ENCODE peak calls at places on chromosomes 7 and 10, in five cellular contexts. Q is prostate gland, G is transverse colon, A is upper lobe of left lung, Y is sigmoid colon. N is an unnamed sample.

GRCh38 chr10:129780158-129780557 is 183.9 kb downstream of the EBF3 start:
- DNase-seq in Q (no peak), G (no peak), A (no peak), Y (peak), N (no peak)

GRCh38 chr7:4665661-4666060 is 16.4 kb upstream of the FOXK1 start:
- DNase-seq in Q (no peak), G (no peak), A (no peak), Y (peak), N (no peak)

GRCh38 chr10:44281089-44281613 is 103.7 kb downstream of the CXCL12 start:
- DNase-seq in Q (no peak), G (no peak), A (no peak), Y (peak), N (no peak)

GRCh38 chr10:31075434-31075833 is 43.8 kb upstream of the ZNF438 start:
- DNase-seq in Q (no peak), G (no peak), A (no peak), Y (no peak), N (no peak)

GRCh38 chr10:38070501-38070900 is 23.6 kb upstream of the ZNF37A start:
- DNase-seq in Q (no peak), G (no peak), A (no peak), Y (no peak), N (no peak)

GRCh38 chr7:30896783-30897617 is 14.7 kb upstream of the AQP1 start:
- DNase-seq in Q (no peak), G (no peak), A (no peak), Y (no peak), N (no peak)

GRCh38 chr7:30918676-30919075 is 7.0 kb downstream of the AQP1 start:
- DNase-seq in Q (no peak), G (no peak), A (no peak), Y (peak), N (no peak)

GRCh38 chr10:30284860-30285594 is 64.1 kb downstream of the MTPAP start:
- DNase-seq in Q (no peak), G (no peak), A (no peak), Y (no peak), N (no peak)

GRCh38 chr7:105387621-105388372 is 924 bp downstream of the SRPK2 start:
- DNase-seq in Q (peak), G (peak), A (peak), Y (peak), N (no peak)

GRCh38 chr7:70210200-70210960 is 612.1 kb downstream of the AUTS2 start:
- DNase-seq in Q (no peak), G (no peak), A (no peak), Y (no peak), N (no peak)

GRCh38 chr7:568681-569035 is 49.0 kb upstream of the PDGFA start:
- DNase-seq in Q (no peak), G (no peak), A (peak), Y (no peak), N (no peak)

GRCh38 chr10:47092822-47093221 is 181.6 kb downstream of the PTPN20 start:
- DNase-seq in Q (no peak), G (no peak), A (peak), Y (no peak), N (no peak)

GRCh38 chr7:44291066-44291732 is 34.2 kb downstream of the CAMK2B start:
- DNase-seq in Q (no peak), G (peak), A (peak), Y (peak), N (no peak)

GRCh38 chr10:129056734-129057689 is 410.0 kb upstream of the MGMT start:
- DNase-seq in Q (no peak), G (peak), A (peak), Y (no peak), N (no peak)

GRCh38 chr7:143063741-143064140 is 11.6 kb downstream of the OR6V1 start:
- DNase-seq in Q (no peak), G (no peak), A (no peak), Y (no peak), N (no peak)

GRCh38 chr10:44981172-44982113 is 2.8 kb upstream of the DEPP1 start:
- DNase-seq in Q (no peak), G (no peak), A (no peak), Y (peak), N (no peak)

GRCh38 chr10:100621360-100622205 is 85.8 kb downstream of the HIF1AN start:
- DNase-seq in Q (no peak), G (no peak), A (peak), Y (no peak), N (no peak)

GRCh38 chr7:128105228-128106022 is 74.2 kb upstream of the LRRC4 start:
- DNase-seq in Q (no peak), G (no peak), A (no peak), Y (peak), N (no peak)

GRCh38 chr7:158074896-158075632 is 512.6 kb downstream of the PTPRN2 start:
- DNase-seq in Q (no peak), G (no peak), A (no peak), Y (peak), N (no peak)

GRCh38 chr7:69211739-69212138 is 386.5 kb upstream of the AUTS2 start:
- DNase-seq in Q (no peak), G (no peak), A (no peak), Y (no peak), N (no peak)

GRCh38 chr10:71548494-71548846 is 151.8 kb downstream of the CDH23 start:
- DNase-seq in Q (no peak), G (no peak), A (no peak), Y (no peak), N (no peak)

GRCh38 chr7:153835712-153836265 is 216.4 kb upstream of the DPP6 start:
- DNase-seq in Q (no peak), G (peak), A (no peak), Y (peak), N (no peak)

GRCh38 chr10:72309290-72310240 is 35.8 kb downstream of the DDIT4 start:
- DNase-seq in Q (peak), G (peak), A (no peak), Y (peak), N (no peak)

GRCh38 chr7:134900430-134900876 is 85.9 kb upstream of the AGBL3 start:
- DNase-seq in Q (no peak), G (no peak), A (no peak), Y (no peak), N (no peak)

GRCh38 chr10:85379338-85379737 is 987.3 kb downstream of the GRID1 start:
- DNase-seq in Q (no peak), G (no peak), A (no peak), Y (no peak), N (no peak)

GRCh38 chr7:149496642-149497391 is 792 bp downstream of the ZNF746 start:
- DNase-seq in Q (peak), G (peak), A (peak), Y (peak), N (no peak)

GRCh38 chr10:60663850-60664249 is 114.4 kb upstream of the CDK1 start:
- DNase-seq in Q (no peak), G (no peak), A (no peak), Y (no peak), N (no peak)

GRCh38 chr10:103445767-103446567 is 6.2 kb downstream of the CALHM2 start:
- DNase-seq in Q (no peak), G (peak), A (no peak), Y (peak), N (no peak)

GRCh38 chr7:116522247-116522646 is 2.6 kb upstream of the CAV1 start:
- DNase-seq in Q (no peak), G (no peak), A (no peak), Y (no peak), N (no peak)

GRCh38 chr7:11078242-11078834 is 104.7 kb downstream of the PHF14 start:
- DNase-seq in Q (no peak), G (no peak), A (no peak), Y (no peak), N (no peak)
- TF ChIP-seq POLR2A in Q (no peak), G (no peak), A (no peak), Y (no peak), N (no peak)

GRCh38 chr7:22822486-22823141 is at the start of gene TOMM7:
- DNase-seq in Q (peak), G (peak), A (peak), Y (peak), N (peak)

GRCh38 chr7:22823142-22823497 is 471 bp upstream of the TOMM7 start:
- DNase-seq in Q (no peak), G (no peak), A (no peak), Y (no peak), N (no peak)

GRCh38 chr7:22824760-22825159 is 2.1 kb upstream of the TOMM7 start:
- DNase-seq in Q (no peak), G (no peak), A (no peak), Y (no peak), N (no peak)

GRCh38 chr7:22819476-22819875 is 3.2 kb downstream of the TOMM7 start:
- DNase-seq in Q (no peak), G (no peak), A (no peak), Y (no peak), N (no peak)

GRCh38 chr7:22821702-22822485 is 755 bp downstream of the TOMM7 start:
- DNase-seq in Q (no peak), G (no peak), A (no peak), Y (no peak), N (no peak)
- TF ChIP-seq POLR2A in Q (no peak), G (no peak), A (no peak), Y (no peak), N (no peak)

GRCh38 chr7:129605038-129605437 is 6.5 kb upstream of the NRF1 start:
- DNase-seq in Q (no peak), G (no peak), A (no peak), Y (no peak), N (no peak)
- TF ChIP-seq POLR2A in Q (no peak), G (no peak), A (no peak), Y (no peak), N (no peak)

GRCh38 chr10:69056129-69056528 is 31.8 kb upstream of the SRGN start:
- DNase-seq in Q (no peak), G (no peak), A (no peak), Y (no peak), N (no peak)

GRCh38 chr10:69057951-69058297 is 30.0 kb upstream of the SRGN start:
- DNase-seq in Q (no peak), G (no peak), A (no peak), Y (no peak), N (no peak)

GRCh38 chr10:69055241-69055640 is 32.7 kb upstream of the SRGN start:
- DNase-seq in Q (no peak), G (no peak), A (no peak), Y (no peak), N (no peak)

GRCh38 chr10:69056536-69057260 is 31.2 kb upstream of the SRGN start:
- DNase-seq in Q (no peak), G (no peak), A (no peak), Y (no peak), N (no peak)

DNA sequence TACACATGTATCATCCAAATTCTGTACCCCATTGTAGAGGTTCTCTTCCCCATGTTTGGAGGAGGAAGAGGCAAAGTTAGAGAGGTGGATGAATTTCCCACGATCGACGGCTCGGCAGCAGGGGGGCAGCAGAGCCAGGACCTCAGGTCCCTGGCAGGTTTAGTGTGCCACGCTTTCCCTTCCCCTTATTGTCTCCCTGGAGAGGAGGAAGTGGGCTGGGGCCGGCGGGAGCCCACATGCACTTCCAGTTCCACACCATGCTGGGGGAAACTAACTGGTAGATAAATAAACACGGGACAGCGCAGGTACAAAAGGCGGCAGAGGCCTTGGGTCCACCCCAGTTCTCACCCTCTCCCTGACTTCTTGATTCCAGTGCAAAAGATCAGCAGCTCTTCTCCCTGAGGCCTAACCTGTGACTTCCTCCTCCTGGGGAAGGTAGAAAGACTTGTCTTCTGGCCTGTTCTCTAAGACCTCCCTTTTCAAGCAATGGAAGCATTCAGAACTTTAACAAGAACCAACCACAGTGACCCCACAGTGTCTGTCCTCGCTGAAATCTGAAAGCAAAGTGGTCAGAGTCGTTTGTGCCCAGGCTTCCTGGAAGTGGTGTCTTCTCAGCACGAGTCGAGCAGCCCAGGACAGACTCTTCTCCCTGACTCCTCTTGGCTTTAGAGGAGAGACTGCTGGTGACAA is 30.5 kb upstream of the SRGN start:
- DNase-seq in Q (no peak), G (peak), A (peak), Y (no peak), N (no peak)
- TF ChIP-seq POLR2A in Q (no peak), G (no peak), A (no peak), Y (no peak), N (peak)

DNA sequence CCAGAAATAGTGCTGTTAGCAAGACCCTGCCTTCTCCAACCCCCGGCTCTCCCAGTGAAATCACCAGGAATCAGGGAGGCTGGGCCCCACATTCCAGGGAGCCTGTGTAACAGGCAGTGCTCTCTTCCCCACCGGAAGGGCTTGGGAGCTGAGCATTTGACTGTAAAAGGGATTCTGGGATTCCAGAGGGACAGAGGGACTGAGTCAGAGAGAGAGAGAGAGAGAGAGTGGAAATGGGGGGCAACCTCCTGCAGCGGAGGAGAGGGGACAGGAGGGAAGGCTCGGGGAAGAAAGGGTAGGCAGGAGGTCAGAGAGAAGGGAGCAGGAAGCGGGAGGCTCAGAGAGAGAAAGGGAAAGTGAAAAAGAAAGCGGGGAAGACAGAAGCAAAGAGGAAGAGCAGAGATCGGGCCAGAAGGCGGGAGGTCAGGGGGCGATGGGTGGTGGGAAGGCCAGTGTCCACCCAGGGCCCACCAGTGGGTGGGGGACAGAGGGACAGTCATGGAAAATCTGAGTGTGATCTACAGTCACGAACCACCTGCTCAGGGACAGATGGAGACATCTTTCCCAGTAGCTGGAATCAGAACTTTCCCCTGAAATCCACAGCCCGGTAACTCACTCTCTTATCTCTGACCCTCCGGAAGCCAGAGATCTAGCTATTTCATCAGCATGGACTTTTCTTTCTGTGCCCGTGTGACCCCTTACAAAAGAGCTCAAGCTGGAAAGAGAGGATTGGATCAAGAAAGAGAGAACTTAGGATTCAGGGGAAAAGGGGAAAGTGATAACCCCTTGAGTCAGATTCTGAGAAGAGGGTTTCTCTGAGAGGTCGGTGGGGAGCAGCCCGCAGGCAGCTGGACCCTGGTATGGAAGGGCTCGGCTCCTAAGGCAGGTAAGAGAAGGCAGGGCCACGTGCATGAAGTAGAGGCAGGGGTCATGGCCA is 4.6 kb upstream of the SERPINE1 start:
- DNase-seq in Q (no peak), G (peak), A (no peak), Y (peak), N (no peak)
- TF ChIP-seq POLR2A in Q (no peak), G (peak), A (no peak), Y (peak), N (peak)

GRCh38 chr10:124461642-124462347 is at the start of gene LHPP:
- DNase-seq in Q (peak), G (peak), A (peak), Y (peak), N (peak)

GRCh38 chr10:124460144-124460543 is 1.5 kb upstream of the LHPP start:
- DNase-seq in Q (no peak), G (no peak), A (no peak), Y (no peak), N (no peak)

GRCh38 chr10:124459395-124459794 is 2.2 kb upstream of the LHPP start:
- DNase-seq in Q (peak), G (no peak), A (no peak), Y (no peak), N (no peak)

GRCh38 chr10:124458473-124458872 is 3.1 kb upstream of the LHPP start:
- DNase-seq in Q (no peak), G (no peak), A (no peak), Y (no peak), N (no peak)

GRCh38 chr10:124458874-124459273 is 2.7 kb upstream of the LHPP start:
- DNase-seq in Q (no peak), G (no peak), A (no peak), Y (no peak), N (no peak)
- TF ChIP-seq POLR2A in Q (no peak), G (no peak), A (no peak), Y (no peak), N (no peak)

N was measured in esophagus squamous epithelium.